ENCODE peak calls at places on chromosomes 5 and 9, in nine cellular contexts. T, W, R, S, N, P, H, L and D are unnamed samples.

GRCh38 chr9:70954126-70954525 is 167.3 kb downstream of the TRPM3 start:
- DNase-seq in T (peak), S (no peak), N (no peak), H (no peak), P (peak), L (no peak), R (no peak), W (no peak), D (no peak)

GRCh38 chr5:148820778-148821395 is 5.5 kb upstream of the ADRB2 start:
- DNase-seq in H (peak), P (peak), W (no peak), N (no peak), T (peak), S (no peak), R (no peak), L (no peak), D (peak)

GRCh38 chr5:55063220-55063863 is 39.1 kb upstream of the GZMA start:
- DNase-seq in N (no peak), P (peak), R (no peak), H (no peak), L (no peak), S (no peak), T (peak), W (no peak), D (no peak)

GRCh38 chr5:160271396-160271795 is 41.0 kb downstream of the CCNJL start:
- DNase-seq in H (no peak), L (no peak), T (no peak), S (no peak), N (no peak), R (no peak), P (no peak), W (no peak), D (no peak)

GRCh38 chr9:110047955-110048472 is 159.9 kb downstream of the C9orf152 start:
- DNase-seq in P (no peak), H (peak), L (no peak), T (no peak), N (no peak), W (no peak), S (no peak), R (peak), D (peak)

GRCh38 chr5:32182463-32183081 is 8.5 kb upstream of the GOLPH3 start:
- DNase-seq in T (no peak), P (no peak), L (no peak), R (no peak), S (no peak), H (no peak), W (no peak), N (no peak), D (no peak)

GRCh38 chr9:23537192-23538059 is 288.6 kb downstream of the ELAVL2 start:
- DNase-seq in N (no peak), R (no peak), S (no peak), H (no peak), T (no peak), W (no peak), L (no peak), P (no peak), D (no peak)

GRCh38 chr9:111516061-111516465 is 8.9 kb upstream of the ZNF483 start:
- DNase-seq in T (no peak), H (no peak), R (no peak), S (no peak), N (no peak), P (peak), W (no peak), L (no peak), D (no peak)

GRCh38 chr5:177111720-177112394 is 21.7 kb upstream of the NSD1 start:
- DNase-seq in S (no peak), R (peak), L (no peak), H (peak), W (peak), T (peak), N (no peak), P (peak), D (peak)

GRCh38 chr5:82794876-82795275 is 282.3 kb downstream of the TMEM167A start:
- DNase-seq in R (no peak), L (no peak), N (no peak), H (no peak), T (peak), W (no peak), S (no peak), P (peak), D (no peak)

GRCh38 chr9:136537411-136537810 is 8.4 kb downstream of the NOTCH1 start:
- DNase-seq in P (no peak), R (no peak), T (no peak), W (no peak), H (no peak), N (no peak), S (no peak), L (no peak), D (no peak)

GRCh38 chr9:37036237-37037136 is 2.4 kb upstream of the PAX5 start:
- DNase-seq in W (no peak), S (no peak), N (peak), R (peak), T (peak), L (no peak), H (no peak), P (peak), D (no peak)